ENCODE peak calls at places on chromosomes 4 and X, in four cellular contexts. E, M, X and C are unnamed samples.

GRCh38 chr4:119300388-119301131 is 21.4 kb downstream of the FABP2 start:
- DNase-seq in E (peak; percentile 89), M (peak; percentile 96), X (peak; percentile 96), C (peak; percentile 93)

GRCh38 chr4:27040351-27040750 is 179.7 kb downstream of the STIM2 start:
- DNase-seq in E (no peak), M (no peak), X (no peak), C (no peak)

GRCh38 chrX:46922601-46923000 is 10.4 kb downstream of the JADE3 start:
- DNase-seq in E (no peak), M (no peak), X (no peak), C (no peak)

GRCh38 chrX:41703574-41704029 is 14.8 kb downstream of the GPR34 start:
- DNase-seq in E (no peak), M (no peak), X (no peak), C (no peak)

GRCh38 chr4:26238782-26239647 is 81.8 kb upstream of the RBPJ start:
- DNase-seq in E (no peak), M (no peak), X (no peak), C (no peak)

GRCh38 chr4:178577933-178578332 is 1135.7 kb upstream of the AGA start:
- DNase-seq in E (no peak), M (no peak), X (no peak), C (no peak)

GRCh38 chr4:184402740-184403383 is 71.5 kb downstream of the IRF2 start:
- DNase-seq in E (no peak), M (no peak), X (no peak), C (no peak)

GRCh38 chr4:184588893-184589292 is 60.4 kb downstream of the CASP3 start:
- DNase-seq in E (no peak), M (no peak), X (no peak), C (no peak)

GRCh38 chr4:7518871-7519637 is 84.3 kb upstream of the PSAPL1 start:
- DNase-seq in E (no peak), M (peak; percentile 41), X (peak; percentile 61), C (no peak)

GRCh38 chr4:55398461-55398860 is 2.7 kb downstream of the TMEM165 start:
- DNase-seq in E (no peak), M (no peak), X (no peak), C (no peak)

GRCh38 chr4:180560896-180561295 is 1682.3 kb upstream of the TENM3 start:
- DNase-seq in E (no peak), M (no peak), X (no peak), C (no peak)

GRCh38 chr4:158538911-158539310 is 17.2 kb downstream of the RXFP1 start:
- DNase-seq in E (no peak), M (no peak), X (no peak), C (no peak)

GRCh38 chr4:95361696-95361965 is 187.1 kb downstream of the UNC5C start:
- DNase-seq in E (no peak), M (no peak), X (no peak), C (no peak)
- H3K27ac ChIP-seq in E (no peak overlapping the region), M (no peak overlapping the region), X (no peak overlapping the region), C (no peak overlapping the region)

DNA sequence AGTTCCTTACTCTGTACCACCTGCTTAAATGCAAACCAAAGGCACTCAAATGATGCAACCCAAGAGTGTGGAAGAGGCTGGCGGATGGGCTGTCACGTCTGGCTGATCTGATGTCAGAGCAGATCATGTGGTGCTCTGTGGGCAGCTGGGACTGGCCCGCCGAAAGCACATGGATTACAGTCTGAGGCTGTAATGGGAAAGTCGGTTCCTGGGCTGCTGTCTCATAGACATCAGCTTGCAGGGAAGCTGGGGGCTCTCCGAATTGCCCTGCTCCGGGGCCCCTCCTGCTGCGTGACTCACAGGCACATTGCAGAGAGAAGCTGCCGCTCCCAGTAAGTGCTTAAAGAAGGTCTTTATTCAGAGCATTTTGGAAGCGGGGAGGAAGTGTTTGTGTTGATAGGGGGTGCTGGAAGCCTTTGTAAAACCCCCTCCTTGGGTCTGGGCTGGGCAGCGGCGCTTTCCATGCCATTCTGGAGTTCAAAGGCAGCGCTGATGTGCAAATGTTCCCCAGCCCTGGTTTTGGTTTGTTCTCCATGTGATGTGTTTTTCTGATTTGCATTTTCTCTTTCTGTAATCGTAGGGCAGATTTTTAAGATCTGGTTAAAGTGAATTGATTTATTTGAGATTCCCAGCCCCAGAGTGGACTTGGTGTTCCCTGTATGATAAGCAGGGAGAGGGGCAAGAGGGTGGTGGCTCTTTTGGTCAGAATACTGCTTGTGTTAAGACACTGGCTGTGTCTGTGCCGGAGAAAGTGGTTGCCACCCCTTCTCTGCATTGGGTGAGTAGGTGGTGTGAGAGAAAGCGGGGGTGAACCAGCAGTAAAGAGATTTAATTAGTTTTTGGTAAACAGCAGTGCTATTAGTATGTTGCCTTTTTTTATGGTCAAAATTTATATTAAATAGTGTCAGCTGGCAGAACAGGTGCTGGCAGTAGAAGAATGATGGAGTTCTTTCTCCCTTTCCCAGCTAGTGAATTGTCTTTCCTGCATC is 181.3 kb downstream of the LARP7 start:
- DNase-seq in E (peak; percentile 27), M (peak; percentile 32), X (no peak), C (peak; percentile 57)
- TF ChIP-seq POLR2A in E (no peak), M (no peak), X (no peak), C (no peak)

DNA sequence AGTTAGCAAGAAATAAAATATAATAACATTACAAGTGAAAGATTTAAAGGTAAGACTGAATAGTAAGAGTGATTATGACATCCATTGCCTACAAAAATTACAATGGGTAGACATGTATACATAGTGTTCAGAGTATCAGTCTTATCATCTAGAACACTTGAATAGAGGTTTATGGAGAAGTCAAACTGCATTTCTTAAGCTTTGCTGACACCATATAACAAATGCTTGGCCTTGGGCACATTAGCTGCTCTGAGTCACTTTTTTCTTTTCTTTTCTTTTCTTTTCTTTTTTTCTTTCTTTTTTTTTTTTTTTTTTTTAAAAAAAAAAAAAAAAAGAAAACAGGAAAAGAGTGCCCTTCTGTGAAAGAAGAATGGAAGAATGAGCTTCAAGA is 220.0 kb downstream of the SPCS3 start:
- DNase-seq in E (no peak), M (no peak), X (no peak), C (no peak)
- H3K27ac ChIP-seq in E (no peak overlapping the region), M (no peak overlapping the region), X (no peak overlapping the region), C (no peak overlapping the region)

DNA sequence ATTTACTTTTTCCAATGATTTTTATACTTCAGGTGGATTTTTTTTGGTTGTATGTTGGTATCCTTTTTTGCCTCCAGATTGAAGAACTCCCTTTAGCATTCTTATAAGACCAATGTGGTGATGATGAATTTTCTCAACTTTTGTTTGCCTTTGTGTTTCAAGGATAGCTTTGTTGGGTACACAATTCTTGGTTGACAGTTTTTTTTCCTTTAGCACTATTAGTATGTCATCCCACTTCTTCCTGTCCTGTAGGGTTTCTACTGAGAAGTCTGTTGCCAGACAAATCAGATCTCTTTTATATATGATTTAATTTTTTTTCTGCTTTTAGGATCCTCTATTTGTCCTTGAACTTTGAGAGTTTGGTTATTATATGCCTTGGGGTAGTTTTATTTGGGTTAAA is 463.0 kb upstream of the GALNT7 start:
- DNase-seq in E (no peak), M (no peak), X (no peak), C (no peak)
- TF ChIP-seq POLR2A in E (no peak), M (no peak), X (no peak), C (no peak)